ENCODE peak calls at places on chromosomes 4 and X, in nine cellular contexts. F, X, P, I, U, D, K, V and E are unnamed samples.

GRCh38 chr4:48261288-48261687 is 8.3 kb downstream of the TEC start:
- DNase-seq in U (peak; percentile 24), I (no peak), V (no peak), D (no peak), X (no peak), P (no peak), F (no peak), K (no peak), E (peak; percentile 24)

GRCh38 chr4:176044589-176044951 is 21.1 kb upstream of the WDR17 start:
- DNase-seq in P (no peak), X (no peak), D (no peak), F (peak; percentile 17), K (no peak), U (peak; percentile 8), I (no peak), V (no peak), E (no peak)

GRCh38 chr4:41358626-41359025 is 101.9 kb downstream of the UCHL1 start:
- DNase-seq in U (no peak), K (peak; percentile 36), I (peak; percentile 91), P (no peak), V (no peak), F (no peak), X (peak; percentile 68), D (no peak), E (no peak)

GRCh38 chrX:57083143-57083542 is 38.2 kb downstream of the SPIN2B start:
- DNase-seq in U (no peak), X (no peak), K (no peak), P (no peak), V (no peak), D (no peak), F (no peak), I (no peak), E (no peak)

GRCh38 chr4:118337954-118338353 is 14.8 kb downstream of the PRSS12 start:
- DNase-seq in V (no peak), D (no peak), K (no peak), I (no peak), X (no peak), P (no peak), F (no peak), U (peak; percentile 36), E (no peak)

GRCh38 chrX:53561912-53562311 is 124.6 kb downstream of the HUWE1 start:
- DNase-seq in K (no peak), U (no peak), F (no peak), I (no peak), D (no peak), V (no peak), X (no peak), P (no peak), E (no peak)

GRCh38 chr4:5932021-5932553 is 39.2 kb upstream of the CRMP1 start:
- DNase-seq in X (no peak), D (no peak), P (no peak), I (no peak), K (no peak), V (no peak), F (no peak), U (no peak), E (no peak)

GRCh38 chr4:2741626-2742025 is 14.5 kb downstream of the TNIP2 start:
- DNase-seq in K (peak; percentile 49), V (no peak), U (peak; percentile 57), D (no peak), I (no peak), X (no peak), P (no peak), F (peak; percentile 6), E (no peak)

GRCh38 chr4:5891563-5892320 is 1.1 kb downstream of the CRMP1 start:
- DNase-seq in X (peak; percentile 43), U (no peak), P (no peak), F (no peak), I (no peak), D (no peak), K (no peak), V (no peak), E (no peak)

GRCh38 chr4:41619161-41619560 is 81.2 kb downstream of the LIMCH1 start:
- DNase-seq in D (no peak), P (no peak), F (no peak), U (no peak), V (no peak), X (no peak), K (no peak), I (no peak), E (no peak)

GRCh38 chrX:37818031-37818430 is 29.3 kb downstream of the DYNLT3 start:
- DNase-seq in U (no peak), F (no peak), X (no peak), I (no peak), K (no peak), P (no peak), D (no peak), V (no peak), E (peak; percentile 42)

GRCh38 chrX:103831803-103832544 is at the start of gene RAB9B:
- DNase-seq in K (peak; percentile 87), P (peak; percentile 62), I (no peak), X (peak; percentile 83), U (peak; percentile 33), F (no peak), D (peak; percentile 55), V (peak; percentile 78), E (no peak)

GRCh38 chr4:77148081-77148480 is 8.9 kb upstream of the CCNG2 start:
- DNase-seq in F (no peak), K (no peak), X (no peak), P (no peak), U (no peak), V (no peak), I (no peak), D (no peak), E (no peak)

GRCh38 chr4:41572414-41572986 is 34.5 kb downstream of the LIMCH1 start:
- DNase-seq in F (no peak), I (no peak), U (no peak), V (no peak), D (no peak), X (no peak), K (no peak), P (no peak), E (no peak)

GRCh38 chr4:140012688-140013087 is 141.3 kb downstream of the MAML3 start:
- DNase-seq in K (no peak), F (peak; percentile 82), P (peak; percentile 77), I (peak; percentile 77), D (peak; percentile 67), X (peak; percentile 33), V (peak; percentile 35), U (peak; percentile 95), E (peak; percentile 23)

GRCh38 chr4:185535818-185536729 is 767 bp upstream of the PDLIM3 start:
- DNase-seq in K (no peak), V (peak; percentile 71), P (peak; percentile 89), D (no peak), I (no peak), F (peak; percentile 76), U (no peak), X (peak; percentile 33), E (no peak)

GRCh38 chr4:185532327-185532726 is 3.0 kb downstream of the PDLIM3 start:
- DNase-seq in X (peak; percentile 16), V (no peak), I (no peak), D (no peak), F (peak; percentile 84), U (no peak), P (peak; percentile 83), K (no peak), E (no peak)

GRCh38 chr4:185534850-185535761 is at the start of gene PDLIM3:
- DNase-seq in F (peak; percentile 75), K (peak; percentile 75), V (peak; percentile 73), X (peak; percentile 89), I (no peak), D (peak; percentile 57), P (peak; percentile 84), U (peak; percentile 30), E (no peak)

GRCh38 chr4:185532795-185533324 is 2.4 kb downstream of the PDLIM3 start:
- DNase-seq in K (no peak), V (no peak), I (no peak), P (no peak), X (no peak), F (peak; percentile 49), U (no peak), D (no peak), E (no peak)

DNA sequence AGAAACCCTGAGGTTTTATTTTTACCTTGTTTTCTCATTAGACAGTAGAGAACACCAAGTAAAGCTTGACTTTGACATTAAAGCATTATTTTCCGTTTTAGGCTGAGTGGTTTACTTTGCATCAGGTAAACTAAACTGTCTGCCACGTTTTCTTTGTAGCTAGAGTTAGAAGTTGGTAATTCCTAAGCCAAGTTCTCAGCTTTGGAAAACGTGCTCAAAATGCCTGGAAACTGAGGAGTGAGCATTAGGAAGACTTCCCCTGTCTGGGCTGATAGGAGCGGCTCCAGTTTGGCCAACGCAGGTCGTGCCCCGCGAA is 815 bp downstream of the PDLIM3 start:
- DNase-seq in U (no peak), K (no peak), F (peak; percentile 70), D (no peak), V (no peak), P (no peak), I (no peak), X (no peak), E (no peak)
- H3K4me3 ChIP-seq in U (peak overlapping the region; percentile 96), K (peak overlapping the region; percentile 48), F (peak overlapping the region; percentile 86), D (peak overlapping the region; percentile 61), V (peak overlapping the region; percentile 43), P (peak overlapping the region; percentile 90), I (peak overlapping the region; percentile 54), X (peak overlapping the region; percentile 61), E (no peak overlapping the region)

DNA sequence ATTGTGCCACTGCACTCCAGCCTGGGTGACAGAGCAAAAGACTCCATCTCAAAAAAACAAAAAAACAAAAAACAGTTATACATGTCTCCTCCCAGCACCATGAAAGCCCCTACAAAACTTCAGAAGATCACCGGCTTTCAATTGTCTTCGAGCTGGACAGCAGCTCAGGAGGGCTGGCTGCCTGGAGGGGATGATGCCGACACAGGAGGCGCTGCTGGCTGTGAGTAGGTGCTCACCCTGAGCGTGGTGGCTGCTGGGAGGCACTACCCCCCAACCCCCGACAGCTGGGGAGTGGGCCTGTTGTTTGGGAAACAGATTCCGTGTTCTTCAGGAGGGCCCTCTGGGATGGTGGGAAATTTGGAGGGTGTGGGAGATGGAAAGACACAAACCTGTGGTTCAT is 6.9 kb upstream of the ELF4 start:
- DNase-seq in K (no peak), D (no peak), U (no peak), F (no peak), I (no peak), P (no peak), V (no peak), X (no peak), E (no peak)
- TF ChIP-seq CTCF in K (no peak), D (no peak), U (no peak), F (no peak), I (no peak), P (no peak), V (no peak), X (no peak), E (no peak)

GRCh38 chrX:19743386-19743785 is 144.0 kb downstream of the SH3KBP1 start:
- DNase-seq in D (no peak), I (no peak), K (no peak), F (no peak), P (no peak), U (no peak), V (no peak), X (no peak), E (peak; percentile 86)
- H3K4me3 ChIP-seq in D (no peak overlapping the region), I (no peak overlapping the region), K (no peak overlapping the region), F (no peak overlapping the region), P (no peak overlapping the region), U (no peak overlapping the region), V (no peak overlapping the region), X (no peak overlapping the region), E (no peak overlapping the region)

DNA sequence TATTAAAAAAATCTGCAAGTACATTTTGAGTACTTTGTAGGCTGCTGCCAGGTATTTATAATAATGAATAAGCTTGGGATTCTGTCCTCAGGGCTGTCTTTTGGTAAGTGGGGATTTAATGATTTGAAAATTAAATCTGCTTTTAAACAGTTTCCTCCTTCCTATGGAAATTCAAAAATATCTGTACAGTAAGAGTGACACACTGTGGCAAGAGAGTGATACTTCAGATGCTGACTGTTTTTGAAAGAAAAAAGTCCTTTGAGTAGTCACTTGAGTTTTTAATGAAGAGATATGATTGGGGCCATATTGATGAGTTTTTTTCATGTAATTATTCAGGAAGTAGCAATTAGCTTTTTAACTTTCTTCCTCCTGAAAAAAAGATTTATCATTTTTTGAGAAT is 49.2 kb downstream of the SMARCAD1 start:
- DNase-seq in U (peak; percentile 7), D (no peak), X (no peak), P (no peak), F (peak; percentile 19), V (no peak), K (no peak), I (no peak), E (no peak)
- TF ChIP-seq CTCF in U (peak; percentile 28), D (no peak), X (peak; percentile 55), P (peak; percentile 10), F (peak; percentile 34), V (no peak), K (no peak), I (peak; percentile 62), E (peak; percentile 16)